ENCODE peak calls at places on chromosomes 6 and 20, in ten cellular contexts. One of them, this sample, is unnamed.

GRCh38 chr20:59829415-59830106 is 103.9 kb downstream of the SYCP2 start:
- DNase-seq in H1: no peak
- DNase-seq in heart left ventricle: no peak
- DNase-seq in omental fat pad: no peak
- DNase-seq in fibroblast of lung: no peak
- DNase-seq in A549: no peak
- DNase-seq in sigmoid colon: peak
- DNase-seq in body of pancreas: no peak
- DNase-seq in AG10803: no peak
- DNase-seq in cardiac fibroblast: no peak
- DNase-seq in this sample: peak

GRCh38 chr6:69729870-69730449 is 66.8 kb downstream of the LMBRD1 start:
- DNase-seq in H1: no peak
- DNase-seq in heart left ventricle: no peak
- DNase-seq in omental fat pad: no peak
- DNase-seq in fibroblast of lung: peak
- DNase-seq in A549: no peak
- DNase-seq in sigmoid colon: no peak
- DNase-seq in body of pancreas: no peak
- DNase-seq in AG10803: peak
- DNase-seq in cardiac fibroblast: peak
- DNase-seq in this sample: no peak

GRCh38 chr20:9338101-9338500 is 176.3 kb upstream of the LAMP5 start:
- DNase-seq in H1: no peak
- DNase-seq in heart left ventricle: no peak
- DNase-seq in omental fat pad: no peak
- DNase-seq in fibroblast of lung: no peak
- DNase-seq in A549: no peak
- DNase-seq in sigmoid colon: no peak
- DNase-seq in body of pancreas: no peak
- DNase-seq in AG10803: no peak
- DNase-seq in cardiac fibroblast: no peak
- DNase-seq in this sample: no peak

GRCh38 chr6:29516108-29516507 is 28.4 kb upstream of the MAS1L start:
- DNase-seq in H1: no peak
- DNase-seq in heart left ventricle: no peak
- DNase-seq in omental fat pad: no peak
- DNase-seq in fibroblast of lung: peak
- DNase-seq in A549: no peak
- DNase-seq in sigmoid colon: no peak
- DNase-seq in body of pancreas: no peak
- DNase-seq in AG10803: peak
- DNase-seq in cardiac fibroblast: no peak
- DNase-seq in this sample: peak

GRCh38 chr20:32072168-32072721 is 20.2 kb downstream of the HCK start:
- DNase-seq in H1: no peak
- DNase-seq in heart left ventricle: no peak
- DNase-seq in omental fat pad: no peak
- DNase-seq in fibroblast of lung: no peak
- DNase-seq in A549: no peak
- DNase-seq in sigmoid colon: no peak
- DNase-seq in body of pancreas: no peak
- DNase-seq in AG10803: peak
- DNase-seq in cardiac fibroblast: no peak
- DNase-seq in this sample: no peak

GRCh38 chr20:38893485-38894090 is 32.6 kb upstream of the FAM83D start:
- DNase-seq in H1: peak
- DNase-seq in heart left ventricle: peak
- DNase-seq in omental fat pad: peak
- DNase-seq in fibroblast of lung: peak
- DNase-seq in A549: peak
- DNase-seq in sigmoid colon: no peak
- DNase-seq in body of pancreas: peak
- DNase-seq in AG10803: peak
- DNase-seq in cardiac fibroblast: peak
- DNase-seq in this sample: peak

GRCh38 chr6:101276066-101276465 is 117.4 kb upstream of the GRIK2 start:
- DNase-seq in H1: no peak
- DNase-seq in heart left ventricle: no peak
- DNase-seq in omental fat pad: no peak
- DNase-seq in fibroblast of lung: no peak
- DNase-seq in A549: no peak
- DNase-seq in sigmoid colon: no peak
- DNase-seq in body of pancreas: no peak
- DNase-seq in AG10803: no peak
- DNase-seq in cardiac fibroblast: peak
- DNase-seq in this sample: no peak

GRCh38 chr6:125714431-125715090 is 34.9 kb upstream of the HEY2 start:
- DNase-seq in H1: no peak
- DNase-seq in heart left ventricle: no peak
- DNase-seq in omental fat pad: no peak
- DNase-seq in fibroblast of lung: no peak
- DNase-seq in A549: no peak
- DNase-seq in sigmoid colon: no peak
- DNase-seq in body of pancreas: no peak
- DNase-seq in AG10803: no peak
- DNase-seq in cardiac fibroblast: no peak
- DNase-seq in this sample: no peak

GRCh38 chr6:159217595-159218275 is 48.5 kb downstream of the FNDC1 start:
- DNase-seq in H1: peak
- DNase-seq in heart left ventricle: no peak
- DNase-seq in omental fat pad: no peak
- DNase-seq in fibroblast of lung: peak
- DNase-seq in A549: peak
- DNase-seq in sigmoid colon: no peak
- DNase-seq in body of pancreas: peak
- DNase-seq in AG10803: peak
- DNase-seq in cardiac fibroblast: peak
- DNase-seq in this sample: peak

GRCh38 chr6:26550250-26550993 is 12.3 kb downstream of the HMGN4 start:
- DNase-seq in H1: peak
- DNase-seq in heart left ventricle: peak
- DNase-seq in omental fat pad: no peak
- DNase-seq in fibroblast of lung: peak
- DNase-seq in A549: no peak
- DNase-seq in sigmoid colon: peak
- DNase-seq in body of pancreas: peak
- DNase-seq in AG10803: peak
- DNase-seq in cardiac fibroblast: peak
- DNase-seq in this sample: peak

GRCh38 chr20:51812861-51813260 is 10.5 kb upstream of the SALL4 start:
- DNase-seq in H1: no peak
- DNase-seq in heart left ventricle: no peak
- DNase-seq in omental fat pad: no peak
- DNase-seq in fibroblast of lung: no peak
- DNase-seq in A549: no peak
- DNase-seq in sigmoid colon: no peak
- DNase-seq in body of pancreas: no peak
- DNase-seq in AG10803: no peak
- DNase-seq in cardiac fibroblast: no peak
- DNase-seq in this sample: no peak

GRCh38 chr20:51815383-51816076 is 13.2 kb upstream of the SALL4 start:
- DNase-seq in H1: no peak
- DNase-seq in heart left ventricle: no peak
- DNase-seq in omental fat pad: no peak
- DNase-seq in fibroblast of lung: no peak
- DNase-seq in A549: no peak
- DNase-seq in sigmoid colon: no peak
- DNase-seq in body of pancreas: no peak
- DNase-seq in AG10803: no peak
- DNase-seq in cardiac fibroblast: no peak
- DNase-seq in this sample: no peak

DNA sequence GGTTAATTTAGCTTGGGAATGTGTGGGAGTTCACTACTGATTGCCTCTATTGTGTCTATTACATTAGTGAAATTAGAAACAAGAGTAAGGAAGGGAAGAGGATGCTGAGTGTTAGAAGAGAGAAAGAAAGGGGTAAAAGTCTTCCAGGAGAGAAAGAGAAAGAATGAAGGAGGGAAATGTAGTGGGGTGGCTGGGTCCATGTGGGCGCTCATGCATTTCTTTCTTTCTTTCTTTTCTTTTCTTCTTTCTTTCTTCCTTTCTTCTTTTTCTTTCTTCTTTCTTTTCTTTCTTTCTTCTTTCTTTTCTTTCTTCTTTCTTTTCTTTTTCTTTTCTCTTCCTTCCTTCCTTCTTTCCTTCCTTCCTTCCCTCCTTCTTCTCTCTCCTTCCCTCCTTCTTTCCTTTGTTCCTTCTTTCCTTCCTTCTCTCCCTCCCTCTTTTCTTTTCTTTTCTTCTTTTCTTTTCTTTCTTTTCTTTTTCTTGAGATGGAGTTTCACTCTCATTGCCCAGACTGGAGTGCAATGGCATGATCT is 16.2 kb upstream of the SALL4 start:
- DNase-seq in H1: no peak
- DNase-seq in heart left ventricle: no peak
- DNase-seq in omental fat pad: no peak
- DNase-seq in fibroblast of lung: no peak
- DNase-seq in A549: no peak
- DNase-seq in sigmoid colon: no peak
- DNase-seq in body of pancreas: no peak
- DNase-seq in AG10803: no peak
- DNase-seq in cardiac fibroblast: no peak
- DNase-seq in this sample: no peak
- TF ChIP-seq CTCF in H1: no peak
- TF ChIP-seq CTCF in heart left ventricle: no peak
- TF ChIP-seq CTCF in omental fat pad: no peak
- TF ChIP-seq CTCF in fibroblast of lung: no peak
- TF ChIP-seq CTCF in A549: no peak
- TF ChIP-seq CTCF in sigmoid colon: no peak
- TF ChIP-seq CTCF in body of pancreas: no peak
- TF ChIP-seq CTCF in AG10803: no peak
- TF ChIP-seq CTCF in cardiac fibroblast: no peak
- TF ChIP-seq CTCF in this sample: no peak

GRCh38 chr6:3397229-3398164 is 59.4 kb downstream of the SLC22A23 start:
- DNase-seq in H1: no peak
- DNase-seq in heart left ventricle: no peak
- DNase-seq in omental fat pad: no peak
- DNase-seq in fibroblast of lung: no peak
- DNase-seq in A549: no peak
- DNase-seq in sigmoid colon: peak
- DNase-seq in body of pancreas: no peak
- DNase-seq in AG10803: no peak
- DNase-seq in cardiac fibroblast: no peak
- DNase-seq in this sample: no peak
- TF ChIP-seq CTCF in H1: no peak
- TF ChIP-seq CTCF in heart left ventricle: no peak
- TF ChIP-seq CTCF in omental fat pad: no peak
- TF ChIP-seq CTCF in fibroblast of lung: no peak
- TF ChIP-seq CTCF in A549: no peak
- TF ChIP-seq CTCF in sigmoid colon: no peak
- TF ChIP-seq CTCF in body of pancreas: no peak
- TF ChIP-seq CTCF in AG10803: no peak
- TF ChIP-seq CTCF in cardiac fibroblast: no peak
- TF ChIP-seq CTCF in this sample: no peak

GRCh38 chr6:96837138-96837971 is at the start of gene GPR63:
- DNase-seq in H1: peak
- DNase-seq in heart left ventricle: peak
- DNase-seq in omental fat pad: peak
- DNase-seq in fibroblast of lung: peak
- DNase-seq in A549: peak
- DNase-seq in sigmoid colon: peak
- DNase-seq in body of pancreas: peak
- DNase-seq in AG10803: peak
- DNase-seq in cardiac fibroblast: peak
- DNase-seq in this sample: peak

GRCh38 chr6:96844530-96844929 is 7.3 kb upstream of the GPR63 start:
- DNase-seq in H1: no peak
- DNase-seq in heart left ventricle: no peak
- DNase-seq in omental fat pad: no peak
- DNase-seq in fibroblast of lung: no peak
- DNase-seq in A549: no peak
- DNase-seq in sigmoid colon: no peak
- DNase-seq in body of pancreas: no peak
- DNase-seq in AG10803: no peak
- DNase-seq in cardiac fibroblast: no peak
- DNase-seq in this sample: no peak

GRCh38 chr6:96836579-96837137 is 619 bp downstream of the GPR63 start:
- DNase-seq in H1: no peak
- DNase-seq in heart left ventricle: peak
- DNase-seq in omental fat pad: no peak
- DNase-seq in fibroblast of lung: peak
- DNase-seq in A549: no peak
- DNase-seq in sigmoid colon: no peak
- DNase-seq in body of pancreas: peak
- DNase-seq in AG10803: no peak
- DNase-seq in cardiac fibroblast: peak
- DNase-seq in this sample: no peak

GRCh38 chr6:96841241-96841824 is 4.1 kb upstream of the GPR63 start:
- DNase-seq in H1: no peak
- DNase-seq in heart left ventricle: no peak
- DNase-seq in omental fat pad: no peak
- DNase-seq in fibroblast of lung: no peak
- DNase-seq in A549: no peak
- DNase-seq in sigmoid colon: no peak
- DNase-seq in body of pancreas: no peak
- DNase-seq in AG10803: no peak
- DNase-seq in cardiac fibroblast: no peak
- DNase-seq in this sample: no peak
- TF ChIP-seq CTCF in H1: no peak
- TF ChIP-seq CTCF in heart left ventricle: no peak
- TF ChIP-seq CTCF in omental fat pad: no peak
- TF ChIP-seq CTCF in fibroblast of lung: no peak
- TF ChIP-seq CTCF in A549: no peak
- TF ChIP-seq CTCF in sigmoid colon: no peak
- TF ChIP-seq CTCF in body of pancreas: no peak
- TF ChIP-seq CTCF in AG10803: no peak
- TF ChIP-seq CTCF in cardiac fibroblast: no peak
- TF ChIP-seq CTCF in this sample: no peak

GRCh38 chr6:90478789-90479602 is 107.9 kb downstream of the MAP3K7 start:
- DNase-seq in H1: peak
- DNase-seq in heart left ventricle: peak
- DNase-seq in omental fat pad: peak
- DNase-seq in fibroblast of lung: peak
- DNase-seq in A549: peak
- DNase-seq in sigmoid colon: peak
- DNase-seq in body of pancreas: peak
- DNase-seq in AG10803: peak
- DNase-seq in cardiac fibroblast: peak
- DNase-seq in this sample: peak

GRCh38 chr6:90478278-90478677 is 108.6 kb downstream of the MAP3K7 start:
- DNase-seq in H1: peak
- DNase-seq in heart left ventricle: no peak
- DNase-seq in omental fat pad: no peak
- DNase-seq in fibroblast of lung: no peak
- DNase-seq in A549: no peak
- DNase-seq in sigmoid colon: no peak
- DNase-seq in body of pancreas: no peak
- DNase-seq in AG10803: no peak
- DNase-seq in cardiac fibroblast: no peak
- DNase-seq in this sample: peak

GRCh38 chr6:90483116-90483839 is 103.6 kb downstream of the MAP3K7 start:
- DNase-seq in H1: no peak
- DNase-seq in heart left ventricle: no peak
- DNase-seq in omental fat pad: no peak
- DNase-seq in fibroblast of lung: peak
- DNase-seq in A549: no peak
- DNase-seq in sigmoid colon: no peak
- DNase-seq in body of pancreas: no peak
- DNase-seq in AG10803: peak
- DNase-seq in cardiac fibroblast: peak
- DNase-seq in this sample: peak

GRCh38 chr6:90477366-90477765 is 109.5 kb downstream of the MAP3K7 start:
- DNase-seq in H1: no peak
- DNase-seq in heart left ventricle: no peak
- DNase-seq in omental fat pad: no peak
- DNase-seq in fibroblast of lung: no peak
- DNase-seq in A549: no peak
- DNase-seq in sigmoid colon: no peak
- DNase-seq in body of pancreas: no peak
- DNase-seq in AG10803: no peak
- DNase-seq in cardiac fibroblast: no peak
- DNase-seq in this sample: no peak

GRCh38 chr6:90479603-90479926 is 107.3 kb downstream of the MAP3K7 start:
- DNase-seq in H1: no peak
- DNase-seq in heart left ventricle: no peak
- DNase-seq in omental fat pad: no peak
- DNase-seq in fibroblast of lung: no peak
- DNase-seq in A549: no peak
- DNase-seq in sigmoid colon: no peak
- DNase-seq in body of pancreas: no peak
- DNase-seq in AG10803: no peak
- DNase-seq in cardiac fibroblast: no peak
- DNase-seq in this sample: no peak
- TF ChIP-seq CTCF in H1: no peak
- TF ChIP-seq CTCF in heart left ventricle: no peak
- TF ChIP-seq CTCF in omental fat pad: no peak
- TF ChIP-seq CTCF in fibroblast of lung: no peak
- TF ChIP-seq CTCF in A549: no peak
- TF ChIP-seq CTCF in sigmoid colon: no peak
- TF ChIP-seq CTCF in body of pancreas: no peak
- TF ChIP-seq CTCF in AG10803: no peak
- TF ChIP-seq CTCF in cardiac fibroblast: no peak
- TF ChIP-seq CTCF in this sample: no peak